ENCODE peak calls at places on chromosomes 5 and 9, in eight cellular contexts. I, J, K, C, P, T, B and G are unnamed samples.

GRCh38 chr5:32785639-32786216 is 74.6 kb downstream of the NPR3 start:
- DNase-seq in I (no peak), J (peak; percentile 69), K (no peak), C (no peak), P (peak; percentile 92), T (no peak), B (no peak), G (no peak)

GRCh38 chr5:32506809-32507208 is 62.3 kb upstream of the ZFR start:
- DNase-seq in I (no peak), J (peak; percentile 43), K (no peak), C (peak; percentile 40), P (peak; percentile 93), T (no peak), B (no peak), G (no peak)

GRCh38 chr9:4987996-4988421 is 2.9 kb downstream of the JAK2 start:
- DNase-seq in I (no peak), J (peak; percentile 33), K (no peak), C (no peak), P (peak; percentile 55), T (peak; percentile 73), B (peak; percentile 35), G (peak; percentile 30)

GRCh38 chr9:69155341-69156030 is 18.6 kb upstream of the TJP2 start:
- DNase-seq in I (no peak), J (peak; percentile 90), K (no peak), C (no peak), P (no peak), T (no peak), B (no peak), G (no peak)

GRCh38 chr9:36905101-36906066 is 128.7 kb downstream of the PAX5 start:
- DNase-seq in I (no peak), J (no peak), K (no peak), C (no peak), P (no peak), T (no peak), B (no peak), G (no peak)

GRCh38 chr5:36680066-36680465 is 73.7 kb downstream of the SLC1A3 start:
- DNase-seq in I (no peak), J (no peak), K (no peak), C (peak; percentile 45), P (no peak), T (no peak), B (no peak), G (no peak)

GRCh38 chr5:4330327-4330726 is 734.7 kb downstream of the IRX1 start:
- DNase-seq in I (no peak), J (no peak), K (no peak), C (no peak), P (no peak), T (no peak), B (no peak), G (no peak)

GRCh38 chr5:36403601-36404311 is 102.1 kb upstream of the RANBP3L start:
- DNase-seq in I (no peak), J (no peak), K (no peak), C (peak; percentile 52), P (peak; percentile 92), T (no peak), B (no peak), G (no peak)

GRCh38 chr5:132263548-132264261 is 6.2 kb downstream of the PDLIM4 start:
- DNase-seq in I (peak; percentile 63), J (peak; percentile 68), K (peak; percentile 94), C (peak; percentile 80), P (peak; percentile 94), T (no peak), B (no peak), G (no peak)

GRCh38 chr5:105905392-105905791 is 1765.3 kb downstream of the EFNA5 start:
- DNase-seq in I (no peak), J (no peak), K (no peak), C (no peak), P (no peak), T (no peak), B (no peak), G (no peak)

GRCh38 chr9:16869140-16869903 is 1.1 kb downstream of the BNC2 start:
- DNase-seq in I (no peak), J (no peak), K (no peak), C (no peak), P (peak; percentile 52), T (no peak), B (no peak), G (no peak)

GRCh38 chr5:94707359-94707758 is 88.9 kb downstream of the SLF1 start:
- DNase-seq in I (no peak), J (no peak), K (no peak), C (no peak), P (peak; percentile 44), T (no peak), B (no peak), G (no peak)

GRCh38 chr5:164097747-164098146 is 592.3 kb downstream of the MAT2B start:
- DNase-seq in I (no peak), J (peak; percentile 94), K (no peak), C (no peak), P (peak; percentile 86), T (no peak), B (no peak), G (no peak)

GRCh38 chr9:85960688-85961093 is 19.7 kb downstream of the NAA35 start:
- DNase-seq in I (no peak), J (no peak), K (no peak), C (no peak), P (no peak), T (peak; percentile 24), B (no peak), G (no peak)

GRCh38 chr5:121285861-121286527 is 565.7 kb upstream of the FTMT start:
- DNase-seq in I (no peak), J (no peak), K (no peak), C (no peak), P (no peak), T (no peak), B (no peak), G (no peak)

DNA sequence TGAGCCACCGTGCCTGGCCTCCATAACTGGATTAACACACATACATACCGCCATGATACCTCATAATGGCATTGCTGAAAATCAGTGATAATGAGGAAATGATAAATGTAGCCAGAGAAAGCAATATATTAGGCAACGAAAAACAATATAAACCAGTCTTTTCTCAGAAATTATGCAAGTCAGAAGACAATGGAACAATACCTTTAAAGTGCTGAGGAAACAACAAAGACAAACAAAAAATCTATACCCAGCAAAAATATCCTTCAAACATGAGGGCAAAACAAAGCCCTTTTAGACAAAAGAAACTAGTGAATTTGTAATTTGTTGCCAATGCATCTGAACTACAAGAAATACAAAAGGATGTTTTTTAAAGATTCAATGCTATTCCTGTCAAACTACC is 98.2 kb upstream of the TNFAIP8 start:
- DNase-seq in I (no peak), J (no peak), K (no peak), C (no peak), P (no peak), T (no peak), B (no peak), G (no peak)
- H3K9me3 ChIP-seq in I (peaks cover 4% of the 10 kb centered on the region), J (peaks cover 7% of the 10 kb centered on the region), K (no peaks in the 10 kb centered on the region), C (peaks cover 7% of the 10 kb centered on the region), P (no peaks in the 10 kb centered on the region), T (no peaks in the 10 kb centered on the region), B (peaks cover 51% of the 10 kb centered on the region), G (no peaks in the 10 kb centered on the region)

GRCh38 chr5:5799229-5799628 is 376.8 kb downstream of the ICE1 start:
- DNase-seq in I (no peak), J (no peak), K (no peak), C (no peak), P (no peak), T (no peak), B (no peak), G (no peak)

GRCh38 chr5:5799826-5800225 is 377.3 kb downstream of the ICE1 start:
- DNase-seq in I (no peak), J (no peak), K (no peak), C (no peak), P (no peak), T (no peak), B (no peak), G (no peak)

GRCh38 chr5:5804834-5805233 is 382.4 kb downstream of the ICE1 start:
- DNase-seq in I (no peak), J (no peak), K (no peak), C (no peak), P (no peak), T (no peak), B (no peak), G (no peak)

GRCh38 chr5:5798041-5798827 is 375.8 kb downstream of the ICE1 start:
- DNase-seq in I (no peak), J (no peak), K (no peak), C (no peak), P (no peak), T (no peak), B (no peak), G (no peak)

DNA sequence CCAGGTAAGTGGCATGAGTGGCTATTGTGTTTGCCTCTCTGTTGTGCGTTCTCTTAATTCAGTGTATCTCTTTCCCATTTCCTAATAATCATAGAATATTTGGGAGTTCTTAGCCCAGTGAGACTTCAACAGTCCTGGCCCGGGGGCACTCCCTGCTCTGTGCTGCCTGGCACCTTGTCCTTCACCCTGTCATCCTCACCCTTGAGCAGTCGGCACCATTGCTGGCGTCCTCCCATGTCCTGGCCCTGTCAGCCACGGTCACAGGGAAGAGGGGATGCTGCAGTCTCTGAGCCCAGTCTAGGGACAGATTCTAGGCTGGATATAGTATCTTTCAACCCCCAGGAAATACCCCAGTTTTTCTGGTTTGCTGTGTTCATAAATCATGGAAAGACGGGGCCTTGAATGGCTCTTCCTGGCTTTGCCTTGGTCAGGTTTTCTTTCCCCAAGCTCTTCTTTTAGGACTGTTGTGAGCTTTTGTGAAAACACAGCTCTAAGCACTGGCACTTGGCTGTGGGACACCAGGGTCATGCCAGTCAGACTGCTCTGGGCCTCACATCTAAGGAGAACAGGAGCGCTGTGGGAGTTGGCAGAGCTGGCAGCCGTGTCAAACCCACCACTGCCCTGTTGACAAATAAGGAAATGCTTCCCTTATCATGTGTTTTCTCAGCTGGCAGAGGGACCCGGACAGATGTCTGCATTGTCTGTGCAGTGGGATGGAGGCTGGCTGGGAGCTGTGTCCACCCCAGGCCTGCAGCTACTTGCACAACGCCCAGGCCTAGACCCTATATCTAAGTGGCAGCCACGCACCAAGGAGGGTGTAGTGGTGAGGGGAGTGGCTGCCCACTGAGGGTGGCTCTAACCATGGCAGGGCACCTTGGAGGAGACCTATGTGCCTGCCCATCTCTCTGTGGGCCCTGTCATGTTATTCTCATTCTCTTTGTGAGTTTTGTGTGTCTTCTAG is 378.6 kb downstream of the ICE1 start:
- DNase-seq in I (no peak), J (no peak), K (no peak), C (no peak), P (no peak), T (no peak), B (no peak), G (no peak)
- H3K9me3 ChIP-seq in I (no peaks in the 10 kb centered on the region), J (peaks cover 24% of the 10 kb centered on the region), K (no peaks in the 10 kb centered on the region), C (no peaks in the 10 kb centered on the region), P (no peaks in the 10 kb centered on the region), T (no peaks in the 10 kb centered on the region), B (no peaks in the 10 kb centered on the region), G (no peaks in the 10 kb centered on the region)

DNA sequence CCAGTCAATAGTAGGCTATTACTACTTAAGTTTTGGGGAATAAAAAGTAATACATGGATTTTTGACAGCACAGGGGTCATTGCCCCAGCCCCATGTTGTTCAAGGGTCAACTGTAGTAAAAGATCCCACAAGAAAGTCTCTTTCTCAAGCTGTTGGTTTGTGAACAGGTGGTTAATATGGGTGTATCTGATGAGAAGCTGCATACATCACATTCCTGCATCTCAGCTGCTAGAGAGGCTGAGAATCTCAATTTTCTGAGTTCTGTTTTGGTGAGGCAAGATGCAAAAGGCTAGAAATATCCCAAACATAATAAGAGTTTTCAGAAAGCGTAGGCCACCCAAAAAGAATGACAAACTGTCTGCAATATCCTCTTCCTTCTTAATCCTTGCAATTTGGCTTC is 76.8 kb upstream of the DAPK1 start:
- DNase-seq in I (no peak), J (no peak), K (no peak), C (no peak), P (no peak), T (no peak), B (no peak), G (no peak)
- H3K9me3 ChIP-seq in I (no peaks in the 10 kb centered on the region), J (no peaks in the 10 kb centered on the region), K (no peaks in the 10 kb centered on the region), C (no peaks in the 10 kb centered on the region), P (no peaks in the 10 kb centered on the region), T (no peaks in the 10 kb centered on the region), B (peaks cover 20% of the 10 kb centered on the region), G (no peaks in the 10 kb centered on the region)

GRCh38 chr9:96758845-96759673 is 18.8 kb downstream of the ZNF510 start:
- DNase-seq in I (no peak), J (no peak), K (no peak), C (no peak), P (peak; percentile 19), T (no peak), B (no peak), G (no peak)
- H3K9me3 ChIP-seq in I (peaks cover 100% of the 10 kb centered on the region), J (peaks cover 77% of the 10 kb centered on the region), K (peaks cover 23% of the 10 kb centered on the region), C (peaks cover 99% of the 10 kb centered on the region), P (peaks cover 12% of the 10 kb centered on the region), T (no peaks in the 10 kb centered on the region), B (peaks cover 100% of the 10 kb centered on the region), G (peaks cover 66% of the 10 kb centered on the region)